ENCODE peak calls at places on chromosome 9, in seven cellular contexts. One of them, this sample, is unnamed.

GRCh38 chr9:77016526-77017504 is 2.6 kb upstream of the FOXB2 start:
- DNase-seq in stimulated activated CD4-positive, alpha-beta T cell treated with anti-CD3 and anti-CD28 coated beads, Interleukin-12 subunit alpha, Interleukin-12 subunit beta, amount 100 ng/mL, for 4 hours: no peak
- DNase-seq in mammary epithelial cell: no peak
- DNase-seq in pons: no peak
- DNase-seq in left ventricle myocardium inferior: no peak
- DNase-seq in NCI-H1930: no peak
- DNase-seq in HTR-8/SVneo: no peak
- DNase-seq in this sample: no peak

GRCh38 chr9:134962998-134963364 is 45.3 kb upstream of the FCN1 start:
- DNase-seq in stimulated activated CD4-positive, alpha-beta T cell treated with anti-CD3 and anti-CD28 coated beads, Interleukin-12 subunit alpha, Interleukin-12 subunit beta, amount 100 ng/mL, for 4 hours: no peak
- DNase-seq in mammary epithelial cell: no peak
- DNase-seq in pons: no peak
- DNase-seq in left ventricle myocardium inferior: no peak
- DNase-seq in NCI-H1930: no peak
- DNase-seq in HTR-8/SVneo: no peak
- DNase-seq in this sample: no peak

GRCh38 chr9:134251296-134251695 is 75.0 kb upstream of the RXRA start:
- DNase-seq in stimulated activated CD4-positive, alpha-beta T cell treated with anti-CD3 and anti-CD28 coated beads, Interleukin-12 subunit alpha, Interleukin-12 subunit beta, amount 100 ng/mL, for 4 hours: no peak
- DNase-seq in mammary epithelial cell: no peak
- DNase-seq in pons: no peak
- DNase-seq in left ventricle myocardium inferior: no peak
- DNase-seq in NCI-H1930: no peak
- DNase-seq in HTR-8/SVneo: no peak
- DNase-seq in this sample: no peak

GRCh38 chr9:91028166-91028827 is 226.7 kb downstream of the SYK start:
- DNase-seq in stimulated activated CD4-positive, alpha-beta T cell treated with anti-CD3 and anti-CD28 coated beads, Interleukin-12 subunit alpha, Interleukin-12 subunit beta, amount 100 ng/mL, for 4 hours: no peak
- DNase-seq in mammary epithelial cell: no peak
- DNase-seq in pons: no peak
- DNase-seq in left ventricle myocardium inferior: no peak
- DNase-seq in NCI-H1930: no peak
- DNase-seq in HTR-8/SVneo: no peak
- DNase-seq in this sample: no peak

GRCh38 chr9:84340535-84340934 is at the start of gene SLC28A3:
- DNase-seq in stimulated activated CD4-positive, alpha-beta T cell treated with anti-CD3 and anti-CD28 coated beads, Interleukin-12 subunit alpha, Interleukin-12 subunit beta, amount 100 ng/mL, for 4 hours: no peak
- DNase-seq in mammary epithelial cell: peak; percentile 39
- DNase-seq in pons: no peak
- DNase-seq in left ventricle myocardium inferior: no peak
- DNase-seq in NCI-H1930: no peak
- DNase-seq in HTR-8/SVneo: no peak
- DNase-seq in this sample: no peak

GRCh38 chr9:119349548-119349947 is 19.7 kb downstream of the BRINP1 start:
- DNase-seq in stimulated activated CD4-positive, alpha-beta T cell treated with anti-CD3 and anti-CD28 coated beads, Interleukin-12 subunit alpha, Interleukin-12 subunit beta, amount 100 ng/mL, for 4 hours: no peak
- DNase-seq in mammary epithelial cell: no peak
- DNase-seq in pons: no peak
- DNase-seq in left ventricle myocardium inferior: no peak
- DNase-seq in NCI-H1930: no peak
- DNase-seq in HTR-8/SVneo: no peak
- DNase-seq in this sample: no peak

GRCh38 chr9:122111413-122112085 is 18.4 kb upstream of the TTLL11 start:
- DNase-seq in stimulated activated CD4-positive, alpha-beta T cell treated with anti-CD3 and anti-CD28 coated beads, Interleukin-12 subunit alpha, Interleukin-12 subunit beta, amount 100 ng/mL, for 4 hours: no peak
- DNase-seq in mammary epithelial cell: no peak
- DNase-seq in pons: no peak
- DNase-seq in left ventricle myocardium inferior: no peak
- DNase-seq in NCI-H1930: no peak
- DNase-seq in HTR-8/SVneo: no peak
- DNase-seq in this sample: no peak

GRCh38 chr9:113787871-113788270 is 88.2 kb upstream of the ZNF618 start:
- DNase-seq in stimulated activated CD4-positive, alpha-beta T cell treated with anti-CD3 and anti-CD28 coated beads, Interleukin-12 subunit alpha, Interleukin-12 subunit beta, amount 100 ng/mL, for 4 hours: no peak
- DNase-seq in mammary epithelial cell: no peak
- DNase-seq in pons: no peak
- DNase-seq in left ventricle myocardium inferior: no peak
- DNase-seq in NCI-H1930: no peak
- DNase-seq in HTR-8/SVneo: no peak
- DNase-seq in this sample: no peak

GRCh38 chr9:18542837-18543405 is 69.0 kb downstream of the ADAMTSL1 start:
- DNase-seq in stimulated activated CD4-positive, alpha-beta T cell treated with anti-CD3 and anti-CD28 coated beads, Interleukin-12 subunit alpha, Interleukin-12 subunit beta, amount 100 ng/mL, for 4 hours: no peak
- DNase-seq in mammary epithelial cell: peak; percentile 32
- DNase-seq in pons: no peak
- DNase-seq in left ventricle myocardium inferior: no peak
- DNase-seq in NCI-H1930: no peak
- DNase-seq in HTR-8/SVneo: no peak
- DNase-seq in this sample: no peak

GRCh38 chr9:97384406-97385262 is 27.3 kb upstream of the TDRD7 start:
- DNase-seq in stimulated activated CD4-positive, alpha-beta T cell treated with anti-CD3 and anti-CD28 coated beads, Interleukin-12 subunit alpha, Interleukin-12 subunit beta, amount 100 ng/mL, for 4 hours: no peak
- DNase-seq in mammary epithelial cell: no peak
- DNase-seq in pons: no peak
- DNase-seq in left ventricle myocardium inferior: no peak
- DNase-seq in NCI-H1930: no peak
- DNase-seq in HTR-8/SVneo: no peak
- DNase-seq in this sample: no peak

GRCh38 chr9:112819635-112820496 is 69.3 kb downstream of the SNX30 start:
- DNase-seq in stimulated activated CD4-positive, alpha-beta T cell treated with anti-CD3 and anti-CD28 coated beads, Interleukin-12 subunit alpha, Interleukin-12 subunit beta, amount 100 ng/mL, for 4 hours: no peak
- DNase-seq in mammary epithelial cell: peak; percentile 55
- DNase-seq in pons: peak; percentile 76
- DNase-seq in left ventricle myocardium inferior: peak; percentile 39
- DNase-seq in NCI-H1930: no peak
- DNase-seq in HTR-8/SVneo: peak; percentile 57
- DNase-seq in this sample: peak; percentile 54

GRCh38 chr9:112831969-112832368 is 58.7 kb downstream of the SLC46A2 start:
- DNase-seq in stimulated activated CD4-positive, alpha-beta T cell treated with anti-CD3 and anti-CD28 coated beads, Interleukin-12 subunit alpha, Interleukin-12 subunit beta, amount 100 ng/mL, for 4 hours: no peak
- DNase-seq in mammary epithelial cell: no peak
- DNase-seq in pons: no peak
- DNase-seq in left ventricle myocardium inferior: no peak
- DNase-seq in NCI-H1930: no peak
- DNase-seq in HTR-8/SVneo: no peak
- DNase-seq in this sample: no peak

GRCh38 chr9:86175223-86175622 is 75.9 kb upstream of the GOLM1 start:
- DNase-seq in stimulated activated CD4-positive, alpha-beta T cell treated with anti-CD3 and anti-CD28 coated beads, Interleukin-12 subunit alpha, Interleukin-12 subunit beta, amount 100 ng/mL, for 4 hours: no peak
- DNase-seq in mammary epithelial cell: no peak
- DNase-seq in pons: no peak
- DNase-seq in left ventricle myocardium inferior: no peak
- DNase-seq in NCI-H1930: no peak
- DNase-seq in HTR-8/SVneo: no peak
- DNase-seq in this sample: no peak

GRCh38 chr9:116276651-116277121 is 123.1 kb downstream of the PAPPA start:
- DNase-seq in stimulated activated CD4-positive, alpha-beta T cell treated with anti-CD3 and anti-CD28 coated beads, Interleukin-12 subunit alpha, Interleukin-12 subunit beta, amount 100 ng/mL, for 4 hours: no peak
- DNase-seq in mammary epithelial cell: no peak
- DNase-seq in pons: no peak
- DNase-seq in left ventricle myocardium inferior: no peak
- DNase-seq in NCI-H1930: no peak
- DNase-seq in HTR-8/SVneo: no peak
- DNase-seq in this sample: no peak

GRCh38 chr9:109799792-109800191 is 19.8 kb downstream of the PALM2AKAP2 start:
- DNase-seq in stimulated activated CD4-positive, alpha-beta T cell treated with anti-CD3 and anti-CD28 coated beads, Interleukin-12 subunit alpha, Interleukin-12 subunit beta, amount 100 ng/mL, for 4 hours: no peak
- DNase-seq in mammary epithelial cell: peak; percentile 13
- DNase-seq in pons: no peak
- DNase-seq in left ventricle myocardium inferior: no peak
- DNase-seq in NCI-H1930: no peak
- DNase-seq in HTR-8/SVneo: no peak
- DNase-seq in this sample: no peak

GRCh38 chr9:123522921-123523320 is 166.9 kb downstream of the CRB2 start:
- DNase-seq in stimulated activated CD4-positive, alpha-beta T cell treated with anti-CD3 and anti-CD28 coated beads, Interleukin-12 subunit alpha, Interleukin-12 subunit beta, amount 100 ng/mL, for 4 hours: no peak
- DNase-seq in mammary epithelial cell: no peak
- DNase-seq in pons: no peak
- DNase-seq in left ventricle myocardium inferior: no peak
- DNase-seq in NCI-H1930: no peak
- DNase-seq in HTR-8/SVneo: no peak
- DNase-seq in this sample: no peak

GRCh38 chr9:131289301-131290038 is at the start of gene PLPP7:
- DNase-seq in stimulated activated CD4-positive, alpha-beta T cell treated with anti-CD3 and anti-CD28 coated beads, Interleukin-12 subunit alpha, Interleukin-12 subunit beta, amount 100 ng/mL, for 4 hours: no peak
- DNase-seq in mammary epithelial cell: no peak
- DNase-seq in pons: peak; percentile 88
- DNase-seq in left ventricle myocardium inferior: peak; percentile 88
- DNase-seq in NCI-H1930: no peak
- DNase-seq in HTR-8/SVneo: no peak
- DNase-seq in this sample: peak; percentile 92

GRCh38 chr9:89592963-89593775 is 11.6 kb upstream of the GADD45G start:
- DNase-seq in stimulated activated CD4-positive, alpha-beta T cell treated with anti-CD3 and anti-CD28 coated beads, Interleukin-12 subunit alpha, Interleukin-12 subunit beta, amount 100 ng/mL, for 4 hours: no peak
- DNase-seq in mammary epithelial cell: peak; percentile 35
- DNase-seq in pons: no peak
- DNase-seq in left ventricle myocardium inferior: no peak
- DNase-seq in NCI-H1930: no peak
- DNase-seq in HTR-8/SVneo: peak; percentile 24
- DNase-seq in this sample: no peak